ENCODE peak calls at places on chromosome 7, in six cellular contexts. One of them, this sample, is unnamed.

GRCh38 chr7:8753355-8753754 is 319.9 kb downstream of the NXPH1 start:
- DNase-seq in GM13977: no peak
- DNase-seq in body of pancreas: no peak
- DNase-seq in B cell: no peak
- DNase-seq in GM20000: no peak
- DNase-seq in esophagus squamous epithelium: no peak
- DNase-seq in this sample: no peak

GRCh38 chr7:95549818-95550529 is 46.3 kb downstream of the PDK4 start:
- DNase-seq in GM20000: no peak
- DNase-seq in body of pancreas: peak
- DNase-seq in GM13977: peak
- DNase-seq in esophagus squamous epithelium: peak
- DNase-seq in B cell: no peak
- DNase-seq in this sample: no peak

GRCh38 chr7:130733866-130734524 is at the start of gene KLF14:
- DNase-seq in esophagus squamous epithelium: no peak
- DNase-seq in GM20000: peak
- DNase-seq in B cell: peak
- DNase-seq in GM13977: peak
- DNase-seq in body of pancreas: peak
- DNase-seq in this sample: peak

GRCh38 chr7:92781117-92781720 is 55.2 kb downstream of the CDK6 start:
- DNase-seq in esophagus squamous epithelium: no peak
- DNase-seq in B cell: no peak
- DNase-seq in body of pancreas: no peak
- DNase-seq in GM20000: no peak
- DNase-seq in GM13977: no peak
- DNase-seq in this sample: no peak

GRCh38 chr7:51123322-51124021 is 193.1 kb downstream of the COBL start:
- DNase-seq in B cell: no peak
- DNase-seq in body of pancreas: peak
- DNase-seq in esophagus squamous epithelium: no peak
- DNase-seq in GM13977: no peak
- DNase-seq in GM20000: no peak
- DNase-seq in this sample: no peak

GRCh38 chr7:90988996-90989765 is 275.1 kb upstream of the FZD1 start:
- DNase-seq in esophagus squamous epithelium: no peak
- DNase-seq in GM20000: no peak
- DNase-seq in GM13977: no peak
- DNase-seq in B cell: no peak
- DNase-seq in body of pancreas: no peak
- DNase-seq in this sample: no peak

GRCh38 chr7:19526639-19527038 is 182.2 kb downstream of the POLR1F start:
- DNase-seq in B cell: no peak
- DNase-seq in GM20000: no peak
- DNase-seq in body of pancreas: no peak
- DNase-seq in GM13977: no peak
- DNase-seq in esophagus squamous epithelium: no peak
- DNase-seq in this sample: no peak

GRCh38 chr7:105364748-105365147 is 24.0 kb downstream of the SRPK2 start:
- DNase-seq in esophagus squamous epithelium: no peak
- DNase-seq in GM20000: no peak
- DNase-seq in B cell: no peak
- DNase-seq in body of pancreas: no peak
- DNase-seq in GM13977: no peak
- DNase-seq in this sample: no peak

GRCh38 chr7:72925546-72926120 is 738 bp downstream of the POM121 start:
- DNase-seq in B cell: peak
- DNase-seq in body of pancreas: no peak
- DNase-seq in GM20000: no peak
- DNase-seq in esophagus squamous epithelium: no peak
- DNase-seq in GM13977: peak
- DNase-seq in this sample: no peak

GRCh38 chr7:4200546-4201094 is 481.5 kb upstream of the FOXK1 start:
- DNase-seq in GM20000: no peak
- DNase-seq in GM13977: no peak
- DNase-seq in B cell: no peak
- DNase-seq in body of pancreas: no peak
- DNase-seq in esophagus squamous epithelium: no peak
- DNase-seq in this sample: no peak

GRCh38 chr7:20141666-20142065 is 75.5 kb downstream of the MACC1 start:
- DNase-seq in GM20000: peak
- DNase-seq in body of pancreas: peak
- DNase-seq in B cell: no peak
- DNase-seq in esophagus squamous epithelium: no peak
- DNase-seq in GM13977: peak
- DNase-seq in this sample: no peak

GRCh38 chr7:43534110-43534509 is 48.8 kb upstream of the STK17A start:
- DNase-seq in GM20000: no peak
- DNase-seq in esophagus squamous epithelium: no peak
- DNase-seq in body of pancreas: no peak
- DNase-seq in B cell: no peak
- DNase-seq in GM13977: no peak
- DNase-seq in this sample: no peak

GRCh38 chr7:13538669-13539068 is 450.8 kb downstream of the ETV1 start:
- DNase-seq in B cell: no peak
- DNase-seq in GM13977: no peak
- DNase-seq in esophagus squamous epithelium: no peak
- DNase-seq in body of pancreas: no peak
- DNase-seq in GM20000: no peak
- DNase-seq in this sample: no peak

GRCh38 chr7:158268851-158269535 is 318.6 kb downstream of the PTPRN2 start:
- DNase-seq in esophagus squamous epithelium: no peak
- DNase-seq in GM20000: no peak
- DNase-seq in GM13977: no peak
- DNase-seq in B cell: no peak
- DNase-seq in body of pancreas: no peak
- DNase-seq in this sample: no peak

GRCh38 chr7:2499181-2499580 is 20.4 kb upstream of the LFNG start:
- DNase-seq in GM20000: no peak
- DNase-seq in body of pancreas: no peak
- DNase-seq in esophagus squamous epithelium: no peak
- DNase-seq in GM13977: no peak
- DNase-seq in B cell: no peak
- DNase-seq in this sample: no peak

GRCh38 chr7:90119178-90119971 is 34.9 kb upstream of the STEAP1 start:
- DNase-seq in B cell: peak
- DNase-seq in esophagus squamous epithelium: no peak
- DNase-seq in GM13977: no peak
- DNase-seq in body of pancreas: peak
- DNase-seq in GM20000: peak
- DNase-seq in this sample: no peak

GRCh38 chr7:98483276-98483963 is 82.5 kb upstream of the BAIAP2L1 start:
- DNase-seq in GM13977: no peak
- DNase-seq in body of pancreas: no peak
- DNase-seq in B cell: no peak
- DNase-seq in esophagus squamous epithelium: no peak
- DNase-seq in GM20000: no peak
- DNase-seq in this sample: no peak

GRCh38 chr7:104230606-104231005 is 22.8 kb upstream of the ORC5 start:
- DNase-seq in B cell: no peak
- DNase-seq in esophagus squamous epithelium: no peak
- DNase-seq in GM20000: no peak
- DNase-seq in body of pancreas: no peak
- DNase-seq in GM13977: no peak
- DNase-seq in this sample: no peak

GRCh38 chr7:13912740-13913320 is 76.6 kb downstream of the ETV1 start:
- DNase-seq in esophagus squamous epithelium: no peak
- DNase-seq in GM20000: no peak
- DNase-seq in B cell: no peak
- DNase-seq in GM13977: no peak
- DNase-seq in body of pancreas: no peak
- DNase-seq in this sample: no peak

GRCh38 chr7:108660465-108660864 is 90.8 kb downstream of the DNAJB9 start:
- DNase-seq in GM20000: no peak
- DNase-seq in B cell: no peak
- DNase-seq in esophagus squamous epithelium: no peak
- DNase-seq in GM13977: no peak
- DNase-seq in body of pancreas: no peak
- DNase-seq in this sample: no peak
- TF ChIP-seq CTCF in GM20000: no peak
- TF ChIP-seq CTCF in B cell: no peak
- TF ChIP-seq CTCF in esophagus squamous epithelium: no peak
- TF ChIP-seq CTCF in GM13977: peak
- TF ChIP-seq CTCF in body of pancreas: no peak
- TF ChIP-seq CTCF in this sample: peak

GRCh38 chr7:78019457-78020130 is 221.0 kb downstream of the PHTF2 start:
- DNase-seq in GM13977: peak
- DNase-seq in B cell: peak
- DNase-seq in esophagus squamous epithelium: peak
- DNase-seq in GM20000: peak
- DNase-seq in body of pancreas: peak
- DNase-seq in this sample: peak
- TF ChIP-seq CTCF in GM13977: no peak
- TF ChIP-seq CTCF in B cell: no peak
- TF ChIP-seq CTCF in esophagus squamous epithelium: no peak
- TF ChIP-seq CTCF in GM20000: no peak
- TF ChIP-seq CTCF in body of pancreas: no peak
- TF ChIP-seq CTCF in this sample: no peak

GRCh38 chr7:145863-146262 is 46.5 kb upstream of the FAM20C start:
- DNase-seq in GM13977: no peak
- DNase-seq in B cell: no peak
- DNase-seq in GM20000: no peak
- DNase-seq in esophagus squamous epithelium: no peak
- DNase-seq in body of pancreas: no peak
- DNase-seq in this sample: no peak

GRCh38 chr7:150811-151221 is 41.6 kb upstream of the FAM20C start:
- DNase-seq in body of pancreas: peak
- DNase-seq in B cell: no peak
- DNase-seq in GM20000: no peak
- DNase-seq in GM13977: no peak
- DNase-seq in esophagus squamous epithelium: no peak
- DNase-seq in this sample: peak

GRCh38 chr7:148543-148931 is 43.8 kb upstream of the FAM20C start:
- DNase-seq in GM13977: no peak
- DNase-seq in GM20000: no peak
- DNase-seq in body of pancreas: no peak
- DNase-seq in B cell: no peak
- DNase-seq in esophagus squamous epithelium: no peak
- DNase-seq in this sample: no peak

GRCh38 chr7:149856-150636 is 42.3 kb upstream of the FAM20C start:
- DNase-seq in GM20000: no peak
- DNase-seq in body of pancreas: peak
- DNase-seq in esophagus squamous epithelium: no peak
- DNase-seq in GM13977: no peak
- DNase-seq in B cell: no peak
- DNase-seq in this sample: no peak

DNA sequence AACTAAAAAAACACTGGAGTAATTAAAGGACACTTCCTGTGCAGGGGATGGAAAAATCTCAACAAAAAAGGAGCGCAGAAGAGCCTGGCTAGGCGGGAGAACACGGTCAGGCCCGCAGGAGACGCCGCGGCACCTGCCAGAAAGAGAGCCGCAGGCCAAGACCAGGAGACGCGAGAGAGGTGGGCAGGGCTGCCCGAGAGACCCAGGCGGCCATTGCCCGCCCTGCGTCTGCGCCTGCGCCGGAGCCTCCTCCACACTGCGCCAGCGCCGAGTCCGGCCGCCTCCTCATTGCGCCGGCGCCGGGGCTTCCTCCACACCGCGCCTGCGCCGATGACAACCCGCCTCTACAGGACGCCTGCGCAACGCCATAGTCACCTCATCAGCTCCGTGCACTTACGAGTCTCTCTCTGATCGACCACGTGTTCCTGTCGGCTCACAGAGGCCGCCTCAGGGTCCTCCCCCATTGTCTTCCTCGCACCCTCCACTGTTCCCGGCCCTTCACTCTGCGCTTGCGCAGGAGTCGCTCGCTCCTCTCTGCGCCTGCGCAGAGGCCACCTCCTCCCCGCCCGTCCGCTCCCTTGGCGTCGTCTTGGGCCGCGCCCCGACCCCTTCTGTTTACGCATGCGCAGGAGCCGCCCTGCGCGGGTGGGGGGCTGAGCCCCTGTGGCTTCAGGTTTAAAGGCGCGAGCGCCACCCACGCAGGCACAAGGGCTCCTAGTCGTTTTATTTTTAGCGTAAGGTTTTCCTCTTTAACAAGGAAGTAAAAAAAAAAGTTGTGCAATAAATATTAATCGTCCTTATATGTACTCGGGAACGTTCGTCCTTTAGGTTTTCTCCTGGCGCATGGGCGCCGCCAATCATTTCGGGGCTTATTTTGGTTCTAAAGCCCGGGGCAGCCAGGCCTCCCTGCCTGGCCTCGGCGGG is 43.2 kb upstream of the FAM20C start:
- DNase-seq in GM13977: peak
- DNase-seq in esophagus squamous epithelium: peak
- DNase-seq in body of pancreas: peak
- DNase-seq in GM20000: peak
- DNase-seq in B cell: peak
- DNase-seq in this sample: peak
- TF ChIP-seq CTCF in GM13977: no peak
- TF ChIP-seq CTCF in esophagus squamous epithelium: no peak
- TF ChIP-seq CTCF in body of pancreas: no peak
- TF ChIP-seq CTCF in GM20000: no peak
- TF ChIP-seq CTCF in B cell: no peak
- TF ChIP-seq CTCF in this sample: no peak

GRCh38 chr7:137965942-137966624 is 35.8 kb downstream of the CREB3L2 start:
- DNase-seq in B cell: no peak
- DNase-seq in GM13977: no peak
- DNase-seq in body of pancreas: no peak
- DNase-seq in GM20000: no peak
- DNase-seq in esophagus squamous epithelium: no peak
- DNase-seq in this sample: no peak
- TF ChIP-seq CTCF in B cell: no peak
- TF ChIP-seq CTCF in GM13977: no peak
- TF ChIP-seq CTCF in body of pancreas: no peak
- TF ChIP-seq CTCF in GM20000: no peak
- TF ChIP-seq CTCF in esophagus squamous epithelium: no peak
- TF ChIP-seq CTCF in this sample: no peak

DNA sequence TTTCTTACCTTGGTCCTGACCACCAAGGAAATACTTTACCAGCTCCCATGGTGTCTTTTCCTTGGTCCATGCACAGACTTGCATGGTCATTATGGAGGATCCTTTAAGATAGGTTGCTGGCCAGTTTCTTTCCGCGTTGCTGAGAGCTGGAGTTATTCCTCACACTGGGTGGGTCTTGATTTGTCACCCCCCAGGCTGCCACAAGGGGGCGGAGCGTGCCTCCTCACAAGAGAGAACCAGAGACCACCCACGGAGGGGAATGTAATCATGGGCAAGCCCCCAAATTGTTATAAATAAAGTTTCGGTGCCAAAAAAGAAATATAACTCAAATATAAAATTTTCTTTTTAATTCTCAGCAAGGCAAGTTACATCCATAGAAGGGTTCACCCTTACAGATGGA is 10.5 kb upstream of the TRIM24 start:
- DNase-seq in esophagus squamous epithelium: no peak
- DNase-seq in GM13977: no peak
- DNase-seq in B cell: peak
- DNase-seq in body of pancreas: no peak
- DNase-seq in GM20000: peak
- DNase-seq in this sample: no peak
- TF ChIP-seq CTCF in esophagus squamous epithelium: no peak
- TF ChIP-seq CTCF in GM13977: peak
- TF ChIP-seq CTCF in B cell: peak
- TF ChIP-seq CTCF in body of pancreas: no peak
- TF ChIP-seq CTCF in GM20000: peak
- TF ChIP-seq CTCF in this sample: peak

This sample was measured in mesothelial cell of epicardium.